ENCODE peak calls at places on chromosomes 3 and 15, in seven cellular contexts. One of them, this sample, is unnamed.

GRCh38 chr15:39587910-39588530 is 7.1 kb downstream of the THBS1 start:
- DNase-seq in HCT116: no peak
- DNase-seq in GM12878: no peak
- DNase-seq in HepG2: no peak
- DNase-seq in K562: no peak
- DNase-seq in SK-N-SH: no peak
- DNase-seq in H1: no peak
- DNase-seq in this sample: no peak

GRCh38 chr3:48594431-48595049 is 589 bp downstream of the COL7A1 start:
- DNase-seq in HepG2: no peak
- DNase-seq in GM12878: no peak
- DNase-seq in K562: no peak
- DNase-seq in HCT116: no peak
- DNase-seq in H1: no peak
- DNase-seq in SK-N-SH: peak; percentile 49
- DNase-seq in this sample: no peak

GRCh38 chr3:137647179-137647578 is 116.9 kb upstream of the SOX14 start:
- DNase-seq in HCT116: no peak
- DNase-seq in H1: peak; percentile 19
- DNase-seq in K562: no peak
- DNase-seq in HepG2: no peak
- DNase-seq in GM12878: no peak
- DNase-seq in SK-N-SH: peak; percentile 60
- DNase-seq in this sample: peak; percentile 60

GRCh38 chr15:92901053-92901761 is 1.1 kb downstream of the CHD2 start:
- DNase-seq in HCT116: no peak
- DNase-seq in GM12878: no peak
- DNase-seq in H1: no peak
- DNase-seq in K562: no peak
- DNase-seq in SK-N-SH: no peak
- DNase-seq in HepG2: no peak
- DNase-seq in this sample: no peak

GRCh38 chr15:28914046-28914445 is 28.3 kb downstream of the APBA2 start:
- DNase-seq in SK-N-SH: no peak
- DNase-seq in K562: no peak
- DNase-seq in HCT116: no peak
- DNase-seq in HepG2: no peak
- DNase-seq in H1: no peak
- DNase-seq in GM12878: no peak
- DNase-seq in this sample: no peak

GRCh38 chr3:32963871-32964270 is 12.4 kb downstream of the CCR4 start:
- DNase-seq in SK-N-SH: no peak
- DNase-seq in HCT116: no peak
- DNase-seq in HepG2: no peak
- DNase-seq in H1: no peak
- DNase-seq in GM12878: no peak
- DNase-seq in K562: no peak
- DNase-seq in this sample: no peak

GRCh38 chr3:186722457-186722856 is 5.3 kb downstream of the KNG1 start:
- DNase-seq in HepG2: peak; percentile 18
- DNase-seq in H1: peak; percentile 17
- DNase-seq in HCT116: peak; percentile 18
- DNase-seq in GM12878: no peak
- DNase-seq in K562: peak; percentile 24
- DNase-seq in SK-N-SH: peak; percentile 18
- DNase-seq in this sample: no peak

GRCh38 chr15:100910119-100910518 is 9.0 kb upstream of the LRRK1 start:
- DNase-seq in HepG2: no peak
- DNase-seq in SK-N-SH: no peak
- DNase-seq in K562: no peak
- DNase-seq in HCT116: no peak
- DNase-seq in GM12878: no peak
- DNase-seq in H1: no peak
- DNase-seq in this sample: no peak

GRCh38 chr3:70737656-70738309 is 425.3 kb upstream of the MDFIC2 start:
- DNase-seq in SK-N-SH: no peak
- DNase-seq in H1: no peak
- DNase-seq in GM12878: no peak
- DNase-seq in K562: no peak
- DNase-seq in HepG2: peak; percentile 25
- DNase-seq in HCT116: no peak
- DNase-seq in this sample: no peak

GRCh38 chr3:143110371-143110770 is 9.2 kb upstream of the CHST2 start:
- DNase-seq in K562: no peak
- DNase-seq in HepG2: no peak
- DNase-seq in GM12878: no peak
- DNase-seq in HCT116: no peak
- DNase-seq in H1: no peak
- DNase-seq in SK-N-SH: no peak
- DNase-seq in this sample: no peak

GRCh38 chr3:58588030-58588614 is 10.9 kb upstream of the FAM107A start:
- DNase-seq in GM12878: no peak
- DNase-seq in H1: no peak
- DNase-seq in K562: peak; percentile 16
- DNase-seq in HepG2: no peak
- DNase-seq in SK-N-SH: no peak
- DNase-seq in HCT116: no peak
- DNase-seq in this sample: no peak

GRCh38 chr3:62962656-62963055 is 87.4 kb upstream of the CADPS start:
- DNase-seq in GM12878: no peak
- DNase-seq in HepG2: no peak
- DNase-seq in SK-N-SH: no peak
- DNase-seq in HCT116: no peak
- DNase-seq in H1: no peak
- DNase-seq in K562: no peak
- DNase-seq in this sample: no peak

GRCh38 chr3:115292677-115293076 is 145.6 kb upstream of the ZBTB20 start:
- DNase-seq in SK-N-SH: no peak
- DNase-seq in HCT116: no peak
- DNase-seq in HepG2: no peak
- DNase-seq in K562: no peak
- DNase-seq in GM12878: no peak
- DNase-seq in H1: no peak
- DNase-seq in this sample: no peak

GRCh38 chr15:92693922-92694331 is 38.4 kb upstream of the FAM174B start:
- DNase-seq in GM12878: no peak
- DNase-seq in H1: no peak
- DNase-seq in HepG2: peak; percentile 50
- DNase-seq in K562: peak; percentile 63
- DNase-seq in HCT116: peak; percentile 34
- DNase-seq in SK-N-SH: peak; percentile 55
- DNase-seq in this sample: no peak

GRCh38 chr3:12408984-12409383 is 75.3 kb upstream of the TSEN2 start:
- DNase-seq in HCT116: no peak
- DNase-seq in SK-N-SH: no peak
- DNase-seq in H1: no peak
- DNase-seq in K562: no peak
- DNase-seq in HepG2: peak; percentile 87
- DNase-seq in GM12878: no peak
- DNase-seq in this sample: no peak

GRCh38 chr3:122183521-122183892 is at the start of gene CASR:
- DNase-seq in H1: no peak
- DNase-seq in SK-N-SH: no peak
- DNase-seq in HepG2: no peak
- DNase-seq in GM12878: no peak
- DNase-seq in K562: no peak
- DNase-seq in HCT116: no peak
- DNase-seq in this sample: no peak

GRCh38 chr15:62190257-62190656 is 25.2 kb upstream of the C2CD4B start:
- DNase-seq in HepG2: no peak
- DNase-seq in H1: no peak
- DNase-seq in K562: no peak
- DNase-seq in SK-N-SH: no peak
- DNase-seq in HCT116: no peak
- DNase-seq in GM12878: no peak
- DNase-seq in this sample: no peak

GRCh38 chr3:139541156-139541897 is 1.8 kb upstream of the RBP1 start:
- DNase-seq in H1: no peak
- DNase-seq in SK-N-SH: peak; percentile 41
- DNase-seq in GM12878: no peak
- DNase-seq in K562: no peak
- DNase-seq in HepG2: no peak
- DNase-seq in HCT116: no peak
- DNase-seq in this sample: no peak

DNA sequence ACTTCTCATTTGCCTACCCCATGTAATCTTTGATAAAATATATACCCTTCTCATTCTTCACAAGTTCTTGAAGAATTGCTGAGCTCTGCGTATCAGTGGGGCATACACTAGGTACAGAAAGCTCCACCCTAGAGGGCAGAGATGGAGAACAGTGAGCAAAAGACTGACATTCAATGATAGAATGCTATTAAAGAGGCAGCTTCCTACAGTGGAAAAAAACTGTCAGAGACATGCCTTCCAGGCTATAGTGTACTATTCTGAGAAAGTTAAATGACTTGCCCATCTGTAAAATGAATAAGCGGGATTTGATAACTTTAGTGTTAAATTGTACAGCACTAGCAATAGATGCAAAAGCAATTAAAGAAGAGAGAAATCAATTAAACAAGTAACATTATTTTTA is 172.8 kb downstream of the SUCNR1 start:
- DNase-seq in H1: no peak
- DNase-seq in GM12878: no peak
- DNase-seq in K562: no peak
- DNase-seq in HepG2: no peak
- DNase-seq in HCT116: no peak
- DNase-seq in SK-N-SH: no peak
- DNase-seq in this sample: no peak
- TF ChIP-seq YY1 in H1: no peak
- TF ChIP-seq YY1 in GM12878: no peak
- TF ChIP-seq YY1 in K562: no peak
- TF ChIP-seq YY1 in HepG2: no peak
- TF ChIP-seq YY1 in HCT116: no peak
- TF ChIP-seq YY1 in SK-N-SH: no peak
- TF ChIP-seq YY1 in this sample: no peak

GRCh38 chr3:76970006-76970680 is 69.8 kb upstream of the ROBO2 start:
- DNase-seq in HepG2: no peak
- DNase-seq in K562: no peak
- DNase-seq in SK-N-SH: no peak
- DNase-seq in H1: no peak
- DNase-seq in HCT116: no peak
- DNase-seq in GM12878: no peak
- DNase-seq in this sample: no peak
- H3K9ac ChIP-seq in HepG2: no peak overlapping the region
- H3K9ac ChIP-seq in K562: no peak overlapping the region
- H3K9ac ChIP-seq in SK-N-SH: no peak overlapping the region
- H3K9ac ChIP-seq in H1: no peak overlapping the region
- H3K9ac ChIP-seq in HCT116: no peak overlapping the region
- H3K9ac ChIP-seq in GM12878: no peak overlapping the region
- H3K9ac ChIP-seq in this sample: no peak overlapping the region

GRCh38 chr3:144687862-144688261 is 716.2 kb downstream of the DIPK2A start:
- DNase-seq in HCT116: no peak
- DNase-seq in H1: peak; percentile 13
- DNase-seq in SK-N-SH: peak; percentile 0
- DNase-seq in GM12878: no peak
- DNase-seq in HepG2: peak; percentile 46
- DNase-seq in K562: no peak
- DNase-seq in this sample: peak; percentile 44
- TF ChIP-seq YY1 in HCT116: no peak
- TF ChIP-seq YY1 in H1: no peak
- TF ChIP-seq YY1 in SK-N-SH: no peak
- TF ChIP-seq YY1 in GM12878: no peak
- TF ChIP-seq YY1 in HepG2: no peak
- TF ChIP-seq YY1 in K562: no peak
- TF ChIP-seq YY1 in this sample: no peak

GRCh38 chr3:189714991-189715961 is 84.1 kb downstream of the TP63 start:
- DNase-seq in K562: no peak
- DNase-seq in HepG2: no peak
- DNase-seq in H1: no peak
- DNase-seq in SK-N-SH: no peak
- DNase-seq in HCT116: no peak
- DNase-seq in GM12878: peak; percentile 43
- DNase-seq in this sample: no peak
- H3K9ac ChIP-seq in K562: no peak overlapping the region
- H3K9ac ChIP-seq in HepG2: no peak overlapping the region
- H3K9ac ChIP-seq in H1: no peak overlapping the region
- H3K9ac ChIP-seq in SK-N-SH: no peak overlapping the region
- H3K9ac ChIP-seq in HCT116: no peak overlapping the region
- H3K9ac ChIP-seq in GM12878: no peak overlapping the region
- H3K9ac ChIP-seq in this sample: no peak overlapping the region

This sample was measured in NT2/D1.